ENCODE peak calls at places on chromosomes 16 and 17, in eight cellular contexts. One of them, this sample, is unnamed.

GRCh38 chr17:80829166-80829813 is 162.4 kb upstream of the CHMP6 start:
- DNase-seq in astrocyte of the spinal cord: no peak
- DNase-seq in right cardiac atrium: no peak
- DNase-seq in ascending aorta: peak
- DNase-seq in ovary: no peak
- DNase-seq in heart right ventricle: no peak
- DNase-seq in A549: no peak
- DNase-seq in cardiac muscle cell: no peak
- DNase-seq in this sample: no peak

GRCh38 chr16:51050379-51050710 is 100.7 kb downstream of the SALL1 start:
- DNase-seq in right cardiac atrium: no peak
- DNase-seq in astrocyte of the spinal cord: no peak
- DNase-seq in ascending aorta: no peak
- DNase-seq in A549: no peak
- DNase-seq in heart right ventricle: no peak
- DNase-seq in cardiac muscle cell: no peak
- DNase-seq in ovary: no peak
- DNase-seq in this sample: no peak

GRCh38 chr17:64146418-64147109 is 16.6 kb upstream of the ERN1 start:
- DNase-seq in A549: peak
- DNase-seq in ovary: peak
- DNase-seq in cardiac muscle cell: peak
- DNase-seq in right cardiac atrium: peak
- DNase-seq in ascending aorta: peak
- DNase-seq in heart right ventricle: peak
- DNase-seq in astrocyte of the spinal cord: peak
- DNase-seq in this sample: peak

GRCh38 chr17:74360993-74361612 is 565 bp downstream of the BTBD17 start:
- DNase-seq in cardiac muscle cell: no peak
- DNase-seq in heart right ventricle: no peak
- DNase-seq in astrocyte of the spinal cord: peak
- DNase-seq in A549: no peak
- DNase-seq in ascending aorta: no peak
- DNase-seq in ovary: no peak
- DNase-seq in right cardiac atrium: peak
- DNase-seq in this sample: peak

GRCh38 chr16:70809392-70810060 is 8.6 kb upstream of the VAC14 start:
- DNase-seq in cardiac muscle cell: no peak
- DNase-seq in heart right ventricle: no peak
- DNase-seq in astrocyte of the spinal cord: no peak
- DNase-seq in A549: no peak
- DNase-seq in ascending aorta: no peak
- DNase-seq in ovary: no peak
- DNase-seq in right cardiac atrium: no peak
- DNase-seq in this sample: no peak

GRCh38 chr16:29877266-29877961 is 14.4 kb upstream of the CDIPT start:
- DNase-seq in heart right ventricle: no peak
- DNase-seq in right cardiac atrium: no peak
- DNase-seq in A549: peak
- DNase-seq in ovary: no peak
- DNase-seq in ascending aorta: no peak
- DNase-seq in astrocyte of the spinal cord: no peak
- DNase-seq in cardiac muscle cell: peak
- DNase-seq in this sample: peak

GRCh38 chr17:22142091-22142490 is 449.8 kb downstream of the KCNJ18 start:
- DNase-seq in A549: no peak
- DNase-seq in astrocyte of the spinal cord: no peak
- DNase-seq in heart right ventricle: no peak
- DNase-seq in ascending aorta: no peak
- DNase-seq in right cardiac atrium: no peak
- DNase-seq in cardiac muscle cell: no peak
- DNase-seq in ovary: no peak
- DNase-seq in this sample: no peak

GRCh38 chr16:12674096-12674495 is 129.6 kb downstream of the CPPED1 start:
- DNase-seq in astrocyte of the spinal cord: peak
- DNase-seq in ovary: no peak
- DNase-seq in A549: peak
- DNase-seq in ascending aorta: no peak
- DNase-seq in right cardiac atrium: no peak
- DNase-seq in heart right ventricle: no peak
- DNase-seq in cardiac muscle cell: no peak
- DNase-seq in this sample: peak

GRCh38 chr17:330993-331701 is 21.5 kb downstream of the RPH3AL start:
- DNase-seq in right cardiac atrium: peak
- DNase-seq in cardiac muscle cell: peak
- DNase-seq in heart right ventricle: peak
- DNase-seq in astrocyte of the spinal cord: no peak
- DNase-seq in ovary: peak
- DNase-seq in ascending aorta: no peak
- DNase-seq in A549: no peak
- DNase-seq in this sample: no peak

GRCh38 chr16:88943741-88944140 is 33.3 kb downstream of the CBFA2T3 start:
- DNase-seq in cardiac muscle cell: no peak
- DNase-seq in A549: no peak
- DNase-seq in ovary: no peak
- DNase-seq in astrocyte of the spinal cord: no peak
- DNase-seq in right cardiac atrium: peak
- DNase-seq in ascending aorta: no peak
- DNase-seq in heart right ventricle: no peak
- DNase-seq in this sample: no peak

GRCh38 chr17:60145006-60145935 is 4.5 kb upstream of the CA4 start:
- DNase-seq in astrocyte of the spinal cord: no peak
- DNase-seq in cardiac muscle cell: peak
- DNase-seq in ascending aorta: no peak
- DNase-seq in ovary: no peak
- DNase-seq in heart right ventricle: no peak
- DNase-seq in right cardiac atrium: no peak
- DNase-seq in A549: no peak
- DNase-seq in this sample: no peak

GRCh38 chr16:66603537-66604375 is 748 bp upstream of the CMTM3 start:
- DNase-seq in heart right ventricle: peak
- DNase-seq in astrocyte of the spinal cord: peak
- DNase-seq in ovary: peak
- DNase-seq in A549: peak
- DNase-seq in right cardiac atrium: peak
- DNase-seq in ascending aorta: peak
- DNase-seq in cardiac muscle cell: peak
- DNase-seq in this sample: peak

GRCh38 chr16:47125757-47126156 is 18.0 kb downstream of the NETO2 start:
- DNase-seq in right cardiac atrium: no peak
- DNase-seq in cardiac muscle cell: no peak
- DNase-seq in ascending aorta: no peak
- DNase-seq in heart right ventricle: no peak
- DNase-seq in astrocyte of the spinal cord: no peak
- DNase-seq in A549: no peak
- DNase-seq in ovary: no peak
- DNase-seq in this sample: no peak

GRCh38 chr16:86823895-86824671 is 245.7 kb downstream of the FOXL1 start:
- DNase-seq in A549: no peak
- DNase-seq in cardiac muscle cell: peak
- DNase-seq in heart right ventricle: no peak
- DNase-seq in right cardiac atrium: no peak
- DNase-seq in astrocyte of the spinal cord: peak
- DNase-seq in ovary: no peak
- DNase-seq in ascending aorta: no peak
- DNase-seq in this sample: peak

GRCh38 chr17:56596741-56597494 is 3.4 kb downstream of the NOG start:
- DNase-seq in A549: no peak
- DNase-seq in ovary: no peak
- DNase-seq in cardiac muscle cell: no peak
- DNase-seq in astrocyte of the spinal cord: no peak
- DNase-seq in ascending aorta: no peak
- DNase-seq in right cardiac atrium: no peak
- DNase-seq in heart right ventricle: no peak
- DNase-seq in this sample: no peak

GRCh38 chr16:13176711-13177110 is 275.3 kb downstream of the SHISA9 start:
- DNase-seq in cardiac muscle cell: no peak
- DNase-seq in astrocyte of the spinal cord: no peak
- DNase-seq in A549: no peak
- DNase-seq in ovary: no peak
- DNase-seq in heart right ventricle: no peak
- DNase-seq in ascending aorta: no peak
- DNase-seq in right cardiac atrium: no peak
- DNase-seq in this sample: no peak

GRCh38 chr16:922051-922450 is 48.7 kb downstream of the LMF1 start:
- DNase-seq in ovary: no peak
- DNase-seq in ascending aorta: no peak
- DNase-seq in A549: no peak
- DNase-seq in astrocyte of the spinal cord: no peak
- DNase-seq in cardiac muscle cell: no peak
- DNase-seq in right cardiac atrium: peak
- DNase-seq in heart right ventricle: no peak
- DNase-seq in this sample: no peak

DNA sequence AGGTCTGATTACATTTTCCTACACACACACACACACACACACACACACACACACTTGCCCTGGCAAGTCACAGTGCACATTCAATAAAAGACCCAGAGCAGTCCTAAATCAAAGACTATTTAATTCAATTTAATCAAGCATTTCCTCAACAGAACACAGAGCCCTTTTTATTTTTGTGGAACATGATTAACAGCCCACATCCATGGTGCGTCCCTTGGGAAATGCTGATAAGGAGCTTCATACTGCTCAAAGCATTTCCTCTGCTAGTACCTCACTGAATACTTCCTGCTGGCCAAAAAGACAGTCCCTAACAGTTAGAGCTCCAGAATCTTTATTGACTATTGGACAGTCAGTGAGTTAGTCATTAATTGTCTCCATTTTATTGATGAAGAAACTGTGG is 43.1 kb upstream of the MYH10 start:
- DNase-seq in right cardiac atrium: peak
- DNase-seq in astrocyte of the spinal cord: peak
- DNase-seq in ascending aorta: peak
- DNase-seq in heart right ventricle: no peak
- DNase-seq in ovary: no peak
- DNase-seq in cardiac muscle cell: peak
- DNase-seq in A549: no peak
- DNase-seq in this sample: peak
- H3K4me3 ChIP-seq in right cardiac atrium: no peak
- H3K4me3 ChIP-seq in astrocyte of the spinal cord: no peak
- H3K4me3 ChIP-seq in ascending aorta: peak
- H3K4me3 ChIP-seq in heart right ventricle: no peak
- H3K4me3 ChIP-seq in ovary: no peak
- H3K4me3 ChIP-seq in cardiac muscle cell: no peak
- H3K4me3 ChIP-seq in A549: no peak
- H3K4me3 ChIP-seq in this sample: no peak

GRCh38 chr17:28046034-28046825 is 3.8 kb downstream of the NLK start:
- DNase-seq in astrocyte of the spinal cord: no peak
- DNase-seq in ascending aorta: no peak
- DNase-seq in heart right ventricle: no peak
- DNase-seq in cardiac muscle cell: no peak
- DNase-seq in A549: no peak
- DNase-seq in ovary: no peak
- DNase-seq in right cardiac atrium: no peak
- DNase-seq in this sample: no peak
- H3K4me3 ChIP-seq in astrocyte of the spinal cord: no peak
- H3K4me3 ChIP-seq in ascending aorta: no peak
- H3K4me3 ChIP-seq in heart right ventricle: no peak
- H3K4me3 ChIP-seq in cardiac muscle cell: no peak
- H3K4me3 ChIP-seq in A549: no peak
- H3K4me3 ChIP-seq in ovary: no peak
- H3K4me3 ChIP-seq in right cardiac atrium: no peak
- H3K4me3 ChIP-seq in this sample: no peak

GRCh38 chr17:20208717-20209116 is 199.6 kb downstream of the SPECC1 start:
- DNase-seq in right cardiac atrium: no peak
- DNase-seq in A549: no peak
- DNase-seq in cardiac muscle cell: no peak
- DNase-seq in astrocyte of the spinal cord: no peak
- DNase-seq in ascending aorta: no peak
- DNase-seq in heart right ventricle: no peak
- DNase-seq in ovary: peak
- DNase-seq in this sample: no peak

GRCh38 chr17:20211246-20211645 is 202.1 kb downstream of the SPECC1 start:
- DNase-seq in A549: no peak
- DNase-seq in right cardiac atrium: no peak
- DNase-seq in astrocyte of the spinal cord: no peak
- DNase-seq in ovary: no peak
- DNase-seq in heart right ventricle: no peak
- DNase-seq in ascending aorta: no peak
- DNase-seq in cardiac muscle cell: no peak
- DNase-seq in this sample: no peak

GRCh38 chr17:20207295-20207985 is 198.3 kb downstream of the SPECC1 start:
- DNase-seq in cardiac muscle cell: no peak
- DNase-seq in heart right ventricle: no peak
- DNase-seq in A549: no peak
- DNase-seq in ascending aorta: no peak
- DNase-seq in astrocyte of the spinal cord: no peak
- DNase-seq in right cardiac atrium: no peak
- DNase-seq in ovary: no peak
- DNase-seq in this sample: no peak

GRCh38 chr17:20210614-20211013 is 201.5 kb downstream of the SPECC1 start:
- DNase-seq in heart right ventricle: no peak
- DNase-seq in astrocyte of the spinal cord: no peak
- DNase-seq in A549: no peak
- DNase-seq in ovary: no peak
- DNase-seq in cardiac muscle cell: no peak
- DNase-seq in right cardiac atrium: no peak
- DNase-seq in ascending aorta: no peak
- DNase-seq in this sample: no peak

DNA sequence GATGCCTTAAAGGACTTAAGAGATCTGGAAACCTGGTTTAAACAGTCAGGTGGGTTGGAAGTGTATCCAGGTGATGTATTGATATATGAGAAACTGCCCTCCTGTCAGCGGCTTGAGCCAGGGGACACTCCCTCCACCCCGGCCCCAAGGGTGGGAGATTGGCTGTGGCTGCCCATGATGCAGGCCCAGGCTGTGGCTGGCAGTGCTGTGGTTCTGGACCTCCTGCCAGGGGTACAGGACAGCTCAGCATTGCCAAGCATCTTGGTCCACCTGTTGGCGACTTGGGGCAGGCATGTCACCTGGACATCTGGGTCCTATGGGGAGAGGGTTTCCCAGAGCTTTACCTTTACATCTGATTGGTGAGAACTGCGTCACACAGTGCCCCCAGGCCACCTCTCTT is 201.0 kb downstream of the SPECC1 start:
- DNase-seq in astrocyte of the spinal cord: no peak
- DNase-seq in A549: no peak
- DNase-seq in cardiac muscle cell: no peak
- DNase-seq in heart right ventricle: no peak
- DNase-seq in right cardiac atrium: no peak
- DNase-seq in ascending aorta: no peak
- DNase-seq in ovary: no peak
- DNase-seq in this sample: no peak
- H3K4me3 ChIP-seq in astrocyte of the spinal cord: no peak
- H3K4me3 ChIP-seq in A549: no peak
- H3K4me3 ChIP-seq in cardiac muscle cell: no peak
- H3K4me3 ChIP-seq in heart right ventricle: no peak
- H3K4me3 ChIP-seq in right cardiac atrium: no peak
- H3K4me3 ChIP-seq in ascending aorta: no peak
- H3K4me3 ChIP-seq in ovary: no peak
- H3K4me3 ChIP-seq in this sample: no peak

DNA sequence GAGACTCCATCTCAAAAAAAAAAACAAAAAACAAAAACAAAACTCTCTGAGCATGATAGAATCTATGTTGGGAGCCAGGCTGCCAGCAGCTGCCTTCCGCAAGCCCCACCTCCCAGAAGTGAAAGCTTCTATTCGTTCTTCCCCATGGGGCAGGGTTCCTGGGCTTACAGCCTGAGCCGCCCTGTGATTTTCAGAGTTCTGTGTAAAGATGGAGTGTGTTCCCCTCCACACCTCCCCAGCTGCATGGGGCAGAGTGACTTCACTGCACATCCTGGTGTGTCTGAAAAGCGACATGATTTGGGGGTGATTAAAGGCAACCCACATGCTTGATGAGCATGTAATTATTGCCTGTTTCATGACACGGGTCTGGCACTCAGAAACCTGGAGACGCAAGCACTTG is 265.7 kb downstream of the ENGASE start:
- DNase-seq in cardiac muscle cell: no peak
- DNase-seq in right cardiac atrium: no peak
- DNase-seq in ascending aorta: no peak
- DNase-seq in A549: no peak
- DNase-seq in heart right ventricle: no peak
- DNase-seq in astrocyte of the spinal cord: no peak
- DNase-seq in ovary: no peak
- DNase-seq in this sample: no peak
- H3K4me3 ChIP-seq in cardiac muscle cell: no peak
- H3K4me3 ChIP-seq in right cardiac atrium: no peak
- H3K4me3 ChIP-seq in ascending aorta: no peak
- H3K4me3 ChIP-seq in A549: no peak
- H3K4me3 ChIP-seq in heart right ventricle: no peak
- H3K4me3 ChIP-seq in astrocyte of the spinal cord: no peak
- H3K4me3 ChIP-seq in ovary: no peak
- H3K4me3 ChIP-seq in this sample: no peak